ENCODE peak calls at places on chromosomes 16 and 17, in nine cellular contexts. W is nephron progenitor cell; N is fibroblast of lung; D is HFF-Myc; V is fibroblast of pulmonary artery; E is HL-60; X is adrenal gland; A is fibroblast of villous mesenchyme; S is CD4-positive, alpha-beta T cell. R is an unnamed sample.

GRCh38 chr17:40567377-40567776 is 2.1 kb upstream of the CCR7 start:
- DNase-seq in W (no peak), N (no peak), D (no peak), V (no peak), E (no peak), X (no peak), A (no peak), S (no peak), R (no peak)

GRCh38 chr16:35730251-35730650 is 2270.8 kb downstream of the TP53TG3F start:
- DNase-seq in W (no peak), N (no peak), D (no peak), V (no peak), E (no peak), X (no peak), A (no peak), S (no peak), R (no peak)

GRCh38 chr17:81502471-81503017 is 10.1 kb downstream of the ACTG1 start:
- DNase-seq in W (no peak), N (no peak), D (no peak), V (no peak), E (no peak), X (no peak), A (no peak), S (no peak), R (no peak)

GRCh38 chr16:65068151-65068740 is 53.6 kb downstream of the CDH11 start:
- DNase-seq in W (no peak), N (peak; percentile 67), D (no peak), V (no peak), E (no peak), X (no peak), A (peak; percentile 88), S (no peak), R (no peak)

GRCh38 chr17:76696763-76697701 is 13.7 kb downstream of the MXRA7 start:
- DNase-seq in W (no peak), N (peak; percentile 67), D (no peak), V (peak; percentile 81), E (no peak), X (peak; percentile 94), A (peak; percentile 55), S (no peak), R (peak; percentile 27)

GRCh38 chr16:68399456-68399855 is 48.9 kb downstream of the SMPD3 start:
- DNase-seq in W (no peak), N (no peak), D (no peak), V (no peak), E (no peak), X (no peak), A (no peak), S (no peak), R (no peak)

GRCh38 chr16:28873543-28874201 is 4.6 kb upstream of the ATP2A1 start:
- DNase-seq in W (peak; percentile 40), N (no peak), D (no peak), V (peak; percentile 14), E (no peak), X (no peak), A (peak; percentile 7), S (peak; percentile 42), R (peak; percentile 53)

GRCh38 chr17:17564323-17564722 is 27.2 kb downstream of the PEMT start:
- DNase-seq in W (no peak), N (no peak), D (no peak), V (no peak), E (no peak), X (no peak), A (no peak), S (no peak), R (no peak)

GRCh38 chr17:75549246-75550138 is 24.0 kb downstream of the LLGL2 start:
- DNase-seq in W (peak; percentile 63), N (no peak), D (no peak), V (no peak), E (no peak), X (no peak), A (no peak), S (no peak), R (no peak)

GRCh38 chr17:75552425-75552824 is 26.9 kb downstream of the LLGL2 start:
- DNase-seq in W (no peak), N (no peak), D (no peak), V (no peak), E (no peak), X (no peak), A (no peak), S (no peak), R (no peak)

GRCh38 chr17:75552847-75553552 is 27.5 kb downstream of the LLGL2 start:
- DNase-seq in W (peak; percentile 41), N (peak; percentile 7), D (no peak), V (peak; percentile 28), E (no peak), X (no peak), A (peak; percentile 77), S (no peak), R (no peak)

GRCh38 chr17:75550139-75550465 is 24.6 kb downstream of the LLGL2 start:
- DNase-seq in W (no peak), N (no peak), D (no peak), V (no peak), E (no peak), X (no peak), A (no peak), S (no peak), R (no peak)

DNA sequence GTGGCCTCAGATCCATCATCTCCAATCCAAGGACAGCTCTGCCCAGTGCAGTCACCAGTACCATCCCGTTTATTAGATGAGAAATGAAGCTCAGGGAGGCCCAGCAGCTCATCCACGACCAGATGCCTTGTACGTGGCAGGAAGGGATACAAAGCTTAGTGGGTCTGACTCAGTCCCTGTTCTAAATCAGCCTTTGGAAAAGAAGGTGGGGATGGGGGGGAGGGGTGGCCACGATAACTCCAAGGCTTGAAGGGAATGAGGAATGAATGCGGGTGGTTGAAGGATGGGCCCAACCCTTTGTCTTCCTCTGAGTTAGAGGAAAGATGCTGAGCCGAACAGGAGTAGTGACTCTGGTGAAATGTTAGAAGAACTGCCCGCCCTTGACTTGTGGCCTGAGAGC is 25.8 kb downstream of the LLGL2 start:
- DNase-seq in W (no peak), N (peak; percentile 10), D (no peak), V (no peak), E (no peak), X (no peak), A (peak; percentile 29), S (no peak), R (no peak)
- TF ChIP-seq CTCF in W (no peak), N (no peak), D (no peak), V (no peak), E (no peak), X (no peak), A (no peak), S (no peak), R (no peak)

GRCh38 chr17:32629563-32630190 is 142.9 kb downstream of the CDK5R1 start:
- DNase-seq in W (no peak), N (no peak), D (no peak), V (no peak), E (no peak), X (no peak), A (no peak), S (no peak), R (no peak)

GRCh38 chr17:32636593-32637218 is 149.9 kb downstream of the CDK5R1 start:
- DNase-seq in W (no peak), N (no peak), D (no peak), V (no peak), E (no peak), X (no peak), A (no peak), S (no peak), R (no peak)

GRCh38 chr17:32628645-32629044 is 141.9 kb downstream of the CDK5R1 start:
- DNase-seq in W (no peak), N (no peak), D (no peak), V (no peak), E (no peak), X (no peak), A (no peak), S (no peak), R (no peak)

GRCh38 chr17:32631341-32632109 is 144.7 kb downstream of the CDK5R1 start:
- DNase-seq in W (no peak), N (no peak), D (no peak), V (no peak), E (no peak), X (no peak), A (no peak), S (no peak), R (no peak)

DNA sequence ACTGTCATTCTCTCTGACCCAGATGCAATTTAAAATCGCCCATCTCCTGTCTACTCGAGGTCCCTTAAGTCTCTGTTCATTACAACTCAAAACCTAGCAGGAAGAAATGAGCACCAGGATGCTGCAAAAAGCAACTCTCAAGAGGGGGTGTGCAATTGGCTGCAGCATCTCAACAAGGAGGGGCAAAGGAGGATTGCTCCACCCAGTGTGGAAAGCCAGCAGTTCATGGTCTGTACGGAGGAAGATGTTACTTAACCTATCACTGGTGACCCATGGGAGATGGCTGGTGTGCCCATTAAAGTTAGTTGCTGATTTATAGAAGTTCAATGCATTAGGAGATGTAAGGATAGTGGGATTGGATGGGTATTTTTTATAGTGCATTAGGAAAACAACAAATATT is 147.4 kb downstream of the CDK5R1 start:
- DNase-seq in W (no peak), N (no peak), D (no peak), V (no peak), E (no peak), X (no peak), A (no peak), S (no peak), R (no peak)
- TF ChIP-seq CTCF in W (no peak), N (no peak), D (no peak), V (no peak), E (no peak), X (no peak), A (no peak), S (no peak), R (no peak)

GRCh38 chr17:79924639-79924976 is 85.4 kb upstream of the CBX4 start:
- DNase-seq in W (no peak), N (no peak), D (no peak), V (no peak), E (no peak), X (no peak), A (no peak), S (no peak), R (no peak)

GRCh38 chr17:79926308-79927135 is 87.3 kb upstream of the CBX4 start:
- DNase-seq in W (no peak), N (no peak), D (no peak), V (no peak), E (no peak), X (no peak), A (no peak), S (no peak), R (no peak)

GRCh38 chr17:79923974-79924638 is 84.9 kb upstream of the CBX4 start:
- DNase-seq in W (peak; percentile 86), N (no peak), D (no peak), V (peak; percentile 34), E (no peak), X (no peak), A (peak; percentile 47), S (peak; percentile 10), R (no peak)

GRCh38 chr17:79926002-79926307 is 86.7 kb upstream of the CBX4 start:
- DNase-seq in W (no peak), N (no peak), D (no peak), V (no peak), E (no peak), X (no peak), A (no peak), S (no peak), R (no peak)

GRCh38 chr17:79925242-79925957 is 86.2 kb upstream of the CBX4 start:
- DNase-seq in W (no peak), N (peak; percentile 36), D (no peak), V (peak; percentile 25), E (no peak), X (peak; percentile 78), A (no peak), S (no peak), R (no peak)
- TF ChIP-seq CTCF in W (no peak), N (no peak), D (no peak), V (no peak), E (no peak), X (peak; percentile 14), A (peak; percentile 6), S (no peak), R (no peak)

GRCh38 chr17:78346605-78347250 is 13.1 kb downstream of the SOCS3 start:
- DNase-seq in W (no peak), N (no peak), D (no peak), V (no peak), E (no peak), X (no peak), A (no peak), S (no peak), R (no peak)
- TF ChIP-seq CTCF in W (no peak), N (no peak), D (no peak), V (no peak), E (no peak), X (no peak), A (no peak), S (peak; percentile 23), R (no peak)